ENCODE peak calls at places on chromosome 2, in six cellular contexts. One of them, this sample, is unnamed.

GRCh38 chr2:229922449-229923386 is at the start of gene FBXO36:
- DNase-seq in NCI-H187: peak
- DNase-seq in A172: peak
- DNase-seq in Caki2: no peak
- DNase-seq in stimulated activated CD8-positive, alpha-beta memory T cell treated with anti-CD3 and anti-CD28 coated beads, Interleukin-2, amount 100 ng/mL, for 48 hours: peak
- DNase-seq in T-helper 9 cell: peak
- DNase-seq in this sample: peak

GRCh38 chr2:96698221-96698861 is 41.5 kb downstream of the LMAN2L start:
- DNase-seq in A172: no peak
- DNase-seq in NCI-H187: no peak
- DNase-seq in Caki2: no peak
- DNase-seq in stimulated activated CD8-positive, alpha-beta memory T cell treated with anti-CD3 and anti-CD28 coated beads, Interleukin-2, amount 100 ng/mL, for 48 hours: no peak
- DNase-seq in T-helper 9 cell: no peak
- DNase-seq in this sample: no peak

GRCh38 chr2:47503481-47504070 is 100.6 kb downstream of the MSH2 start:
- DNase-seq in Caki2: no peak
- DNase-seq in NCI-H187: no peak
- DNase-seq in stimulated activated CD8-positive, alpha-beta memory T cell treated with anti-CD3 and anti-CD28 coated beads, Interleukin-2, amount 100 ng/mL, for 48 hours: no peak
- DNase-seq in A172: no peak
- DNase-seq in T-helper 9 cell: no peak
- DNase-seq in this sample: no peak

GRCh38 chr2:172308253-172308935 is 119.0 kb upstream of the ITGA6 start:
- DNase-seq in NCI-H187: no peak
- DNase-seq in Caki2: no peak
- DNase-seq in stimulated activated CD8-positive, alpha-beta memory T cell treated with anti-CD3 and anti-CD28 coated beads, Interleukin-2, amount 100 ng/mL, for 48 hours: no peak
- DNase-seq in A172: no peak
- DNase-seq in T-helper 9 cell: no peak
- DNase-seq in this sample: no peak

GRCh38 chr2:239822146-239822945 is 202.8 kb downstream of the NDUFA10 start:
- DNase-seq in A172: no peak
- DNase-seq in Caki2: no peak
- DNase-seq in T-helper 9 cell: no peak
- DNase-seq in NCI-H187: no peak
- DNase-seq in stimulated activated CD8-positive, alpha-beta memory T cell treated with anti-CD3 and anti-CD28 coated beads, Interleukin-2, amount 100 ng/mL, for 48 hours: no peak
- DNase-seq in this sample: no peak

GRCh38 chr2:179106342-179107178 is 56.6 kb upstream of the CCDC141 start:
- DNase-seq in A172: peak
- DNase-seq in T-helper 9 cell: no peak
- DNase-seq in Caki2: peak
- DNase-seq in NCI-H187: no peak
- DNase-seq in stimulated activated CD8-positive, alpha-beta memory T cell treated with anti-CD3 and anti-CD28 coated beads, Interleukin-2, amount 100 ng/mL, for 48 hours: no peak
- DNase-seq in this sample: peak

GRCh38 chr2:54916637-54917036 is 133.6 kb downstream of the RTN4 start:
- DNase-seq in stimulated activated CD8-positive, alpha-beta memory T cell treated with anti-CD3 and anti-CD28 coated beads, Interleukin-2, amount 100 ng/mL, for 48 hours: no peak
- DNase-seq in T-helper 9 cell: no peak
- DNase-seq in A172: no peak
- DNase-seq in Caki2: no peak
- DNase-seq in NCI-H187: no peak
- DNase-seq in this sample: no peak

GRCh38 chr2:68027959-68028358 is 34.8 kb downstream of the C1D start:
- DNase-seq in T-helper 9 cell: no peak
- DNase-seq in Caki2: no peak
- DNase-seq in stimulated activated CD8-positive, alpha-beta memory T cell treated with anti-CD3 and anti-CD28 coated beads, Interleukin-2, amount 100 ng/mL, for 48 hours: no peak
- DNase-seq in NCI-H187: no peak
- DNase-seq in A172: peak
- DNase-seq in this sample: peak

GRCh38 chr2:204134421-204134820 is 197.9 kb downstream of the ICOS start:
- DNase-seq in A172: no peak
- DNase-seq in Caki2: no peak
- DNase-seq in T-helper 9 cell: no peak
- DNase-seq in stimulated activated CD8-positive, alpha-beta memory T cell treated with anti-CD3 and anti-CD28 coated beads, Interleukin-2, amount 100 ng/mL, for 48 hours: no peak
- DNase-seq in NCI-H187: no peak
- DNase-seq in this sample: no peak

GRCh38 chr2:72685666-72686065 is 140.2 kb downstream of the EXOC6B start:
- DNase-seq in A172: no peak
- DNase-seq in stimulated activated CD8-positive, alpha-beta memory T cell treated with anti-CD3 and anti-CD28 coated beads, Interleukin-2, amount 100 ng/mL, for 48 hours: no peak
- DNase-seq in T-helper 9 cell: no peak
- DNase-seq in NCI-H187: no peak
- DNase-seq in Caki2: no peak
- DNase-seq in this sample: no peak

GRCh38 chr2:218959141-218959731 is at the start of gene CDK5R2:
- DNase-seq in Caki2: peak
- DNase-seq in T-helper 9 cell: no peak
- DNase-seq in NCI-H187: peak
- DNase-seq in stimulated activated CD8-positive, alpha-beta memory T cell treated with anti-CD3 and anti-CD28 coated beads, Interleukin-2, amount 100 ng/mL, for 48 hours: peak
- DNase-seq in A172: peak
- DNase-seq in this sample: peak

GRCh38 chr2:23687214-23687613 is 239.7 kb downstream of the ATAD2B start:
- DNase-seq in A172: no peak
- DNase-seq in T-helper 9 cell: no peak
- DNase-seq in NCI-H187: no peak
- DNase-seq in stimulated activated CD8-positive, alpha-beta memory T cell treated with anti-CD3 and anti-CD28 coated beads, Interleukin-2, amount 100 ng/mL, for 48 hours: no peak
- DNase-seq in Caki2: no peak
- DNase-seq in this sample: no peak

GRCh38 chr2:130728007-130728454 is 839 bp upstream of the GPR148 start:
- DNase-seq in NCI-H187: no peak
- DNase-seq in stimulated activated CD8-positive, alpha-beta memory T cell treated with anti-CD3 and anti-CD28 coated beads, Interleukin-2, amount 100 ng/mL, for 48 hours: peak
- DNase-seq in A172: no peak
- DNase-seq in Caki2: no peak
- DNase-seq in T-helper 9 cell: peak
- DNase-seq in this sample: peak

GRCh38 chr2:10467401-10467800 is 19.3 kb upstream of the ODC1 start:
- DNase-seq in Caki2: no peak
- DNase-seq in A172: no peak
- DNase-seq in T-helper 9 cell: no peak
- DNase-seq in NCI-H187: no peak
- DNase-seq in stimulated activated CD8-positive, alpha-beta memory T cell treated with anti-CD3 and anti-CD28 coated beads, Interleukin-2, amount 100 ng/mL, for 48 hours: no peak
- DNase-seq in this sample: peak

GRCh38 chr2:120550893-120551446 is 184.7 kb upstream of the GLI2 start:
- DNase-seq in stimulated activated CD8-positive, alpha-beta memory T cell treated with anti-CD3 and anti-CD28 coated beads, Interleukin-2, amount 100 ng/mL, for 48 hours: no peak
- DNase-seq in A172: no peak
- DNase-seq in Caki2: no peak
- DNase-seq in T-helper 9 cell: no peak
- DNase-seq in NCI-H187: no peak
- DNase-seq in this sample: no peak

GRCh38 chr2:32745675-32746074 is 117.8 kb downstream of the TTC27 start:
- DNase-seq in Caki2: no peak
- DNase-seq in stimulated activated CD8-positive, alpha-beta memory T cell treated with anti-CD3 and anti-CD28 coated beads, Interleukin-2, amount 100 ng/mL, for 48 hours: no peak
- DNase-seq in NCI-H187: no peak
- DNase-seq in A172: no peak
- DNase-seq in T-helper 9 cell: no peak
- DNase-seq in this sample: no peak

GRCh38 chr2:156322103-156322671 is 10.3 kb downstream of the NR4A2 start:
- DNase-seq in stimulated activated CD8-positive, alpha-beta memory T cell treated with anti-CD3 and anti-CD28 coated beads, Interleukin-2, amount 100 ng/mL, for 48 hours: no peak
- DNase-seq in T-helper 9 cell: no peak
- DNase-seq in NCI-H187: no peak
- DNase-seq in Caki2: no peak
- DNase-seq in A172: no peak
- DNase-seq in this sample: no peak

GRCh38 chr2:160492401-160493226 is 993 bp downstream of the RBMS1 start:
- DNase-seq in T-helper 9 cell: peak
- DNase-seq in stimulated activated CD8-positive, alpha-beta memory T cell treated with anti-CD3 and anti-CD28 coated beads, Interleukin-2, amount 100 ng/mL, for 48 hours: peak
- DNase-seq in Caki2: peak
- DNase-seq in NCI-H187: no peak
- DNase-seq in A172: peak
- DNase-seq in this sample: peak

GRCh38 chr2:85468096-85468703 is 49.7 kb downstream of the SH2D6 start:
- DNase-seq in Caki2: peak
- DNase-seq in stimulated activated CD8-positive, alpha-beta memory T cell treated with anti-CD3 and anti-CD28 coated beads, Interleukin-2, amount 100 ng/mL, for 48 hours: no peak
- DNase-seq in A172: no peak
- DNase-seq in NCI-H187: no peak
- DNase-seq in T-helper 9 cell: no peak
- DNase-seq in this sample: no peak

GRCh38 chr2:149160701-149161217 is 122.3 kb downstream of the LYPD6B start:
- DNase-seq in stimulated activated CD8-positive, alpha-beta memory T cell treated with anti-CD3 and anti-CD28 coated beads, Interleukin-2, amount 100 ng/mL, for 48 hours: peak
- DNase-seq in T-helper 9 cell: no peak
- DNase-seq in Caki2: no peak
- DNase-seq in NCI-H187: no peak
- DNase-seq in A172: no peak
- DNase-seq in this sample: peak

GRCh38 chr2:241199897-241200821 is 11.7 kb downstream of the ANO7 start:
- DNase-seq in stimulated activated CD8-positive, alpha-beta memory T cell treated with anti-CD3 and anti-CD28 coated beads, Interleukin-2, amount 100 ng/mL, for 48 hours: no peak
- DNase-seq in T-helper 9 cell: no peak
- DNase-seq in Caki2: no peak
- DNase-seq in NCI-H187: no peak
- DNase-seq in A172: no peak
- DNase-seq in this sample: no peak

GRCh38 chr2:150644298-150645067 is 157.0 kb upstream of the RND3 start:
- DNase-seq in T-helper 9 cell: no peak
- DNase-seq in stimulated activated CD8-positive, alpha-beta memory T cell treated with anti-CD3 and anti-CD28 coated beads, Interleukin-2, amount 100 ng/mL, for 48 hours: no peak
- DNase-seq in Caki2: no peak
- DNase-seq in A172: peak
- DNase-seq in NCI-H187: no peak
- DNase-seq in this sample: peak

GRCh38 chr2:155250800-155251199 is 552.3 kb downstream of the KCNJ3 start:
- DNase-seq in NCI-H187: no peak
- DNase-seq in T-helper 9 cell: no peak
- DNase-seq in stimulated activated CD8-positive, alpha-beta memory T cell treated with anti-CD3 and anti-CD28 coated beads, Interleukin-2, amount 100 ng/mL, for 48 hours: no peak
- DNase-seq in Caki2: peak
- DNase-seq in A172: peak
- DNase-seq in this sample: peak

GRCh38 chr2:231709981-231710750 is 1.8 kb downstream of the PTMA start:
- DNase-seq in stimulated activated CD8-positive, alpha-beta memory T cell treated with anti-CD3 and anti-CD28 coated beads, Interleukin-2, amount 100 ng/mL, for 48 hours: peak
- DNase-seq in Caki2: peak
- DNase-seq in NCI-H187: peak
- DNase-seq in T-helper 9 cell: peak
- DNase-seq in A172: peak
- DNase-seq in this sample: peak

GRCh38 chr2:232229296-232229916 is 149.1 kb upstream of the ALPP start:
- DNase-seq in A172: no peak
- DNase-seq in stimulated activated CD8-positive, alpha-beta memory T cell treated with anti-CD3 and anti-CD28 coated beads, Interleukin-2, amount 100 ng/mL, for 48 hours: no peak
- DNase-seq in T-helper 9 cell: no peak
- DNase-seq in NCI-H187: no peak
- DNase-seq in Caki2: peak
- DNase-seq in this sample: peak

GRCh38 chr2:240508832-240509545 is 48.8 kb downstream of the ANKMY1 start:
- DNase-seq in stimulated activated CD8-positive, alpha-beta memory T cell treated with anti-CD3 and anti-CD28 coated beads, Interleukin-2, amount 100 ng/mL, for 48 hours: no peak
- DNase-seq in T-helper 9 cell: no peak
- DNase-seq in NCI-H187: no peak
- DNase-seq in A172: no peak
- DNase-seq in Caki2: no peak
- DNase-seq in this sample: no peak

GRCh38 chr2:56287974-56288373 is 104.2 kb downstream of the CCDC85A start:
- DNase-seq in T-helper 9 cell: no peak
- DNase-seq in A172: peak
- DNase-seq in Caki2: no peak
- DNase-seq in NCI-H187: no peak
- DNase-seq in stimulated activated CD8-positive, alpha-beta memory T cell treated with anti-CD3 and anti-CD28 coated beads, Interleukin-2, amount 100 ng/mL, for 48 hours: no peak
- DNase-seq in this sample: no peak

GRCh38 chr2:47173986-47174730 is 19.1 kb upstream of the STPG4 start:
- DNase-seq in T-helper 9 cell: no peak
- DNase-seq in NCI-H187: no peak
- DNase-seq in stimulated activated CD8-positive, alpha-beta memory T cell treated with anti-CD3 and anti-CD28 coated beads, Interleukin-2, amount 100 ng/mL, for 48 hours: no peak
- DNase-seq in A172: no peak
- DNase-seq in Caki2: no peak
- DNase-seq in this sample: peak

GRCh38 chr2:230346921-230347533 is 20.0 kb downstream of the SP140L start:
- DNase-seq in Caki2: no peak
- DNase-seq in NCI-H187: no peak
- DNase-seq in stimulated activated CD8-positive, alpha-beta memory T cell treated with anti-CD3 and anti-CD28 coated beads, Interleukin-2, amount 100 ng/mL, for 48 hours: no peak
- DNase-seq in A172: no peak
- DNase-seq in T-helper 9 cell: no peak
- DNase-seq in this sample: no peak